ENCODE peak calls at places on chromosomes 6 and 20, in five cellular contexts. I is astrocyte, K is Calu3, Z is fibroblast of the conjunctiva, Y is MCF 10A. U is an unnamed sample.

GRCh38 chr6:157683707-157684106 is 139.3 kb upstream of the SNX9 start:
- DNase-seq in I (no peak), K (no peak), Z (no peak), Y (no peak), U (no peak)

GRCh38 chr6:136873733-136874132 is 48.4 kb upstream of the SLC35D3 start:
- DNase-seq in I (no peak), K (no peak), Z (no peak), Y (peak), U (no peak)

GRCh38 chr20:62640870-62641748 is 1.2 kb upstream of the SLCO4A1 start:
- DNase-seq in I (no peak), K (no peak), Z (no peak), Y (no peak), U (no peak)

GRCh38 chr20:43665466-43666176 is 1.3 kb upstream of the MYBL2 start:
- DNase-seq in I (no peak), K (no peak), Z (no peak), Y (no peak), U (no peak)

GRCh38 chr6:83511901-83512681 is at the start of gene PRSS35:
- DNase-seq in I (peak), K (peak), Z (peak), Y (peak), U (peak)

GRCh38 chr6:87784690-87785089 is 82.7 kb upstream of the AKIRIN2 start:
- DNase-seq in I (no peak), K (no peak), Z (no peak), Y (no peak), U (no peak)

GRCh38 chr6:166281104-166281503 is 27.1 kb downstream of the PRR18 start:
- DNase-seq in I (no peak), K (no peak), Z (no peak), Y (no peak), U (no peak)

GRCh38 chr20:34522969-34523871 is 7.0 kb downstream of the DYNLRB1 start:
- DNase-seq in I (peak), K (peak), Z (no peak), Y (peak), U (peak)

GRCh38 chr6:69105288-69105687 is 470.2 kb downstream of the ADGRB3 start:
- DNase-seq in I (no peak), K (peak), Z (no peak), Y (no peak), U (no peak)

GRCh38 chr20:20752712-20753111 is 40.3 kb upstream of the RALGAPA2 start:
- DNase-seq in I (no peak), K (no peak), Z (no peak), Y (no peak), U (no peak)

GRCh38 chr6:159074120-159074684 is 29.4 kb upstream of the TAGAP start:
- DNase-seq in I (peak), K (peak), Z (peak), Y (peak), U (peak)